ENCODE peak calls at places on chromosomes 12 and 14, in nine cellular contexts. One of them, this sample, is unnamed. For H3K9me3, the result is how much of the 10 kb centered on the place peaks cover.

GRCh38 chr12:96766232-96766631 is 140.8 kb upstream of the NEDD1 start:
- DNase-seq in IMR-90: peak
- DNase-seq in endothelial cell of umbilical vein: no peak
- DNase-seq in fibroblast of lung: no peak
- DNase-seq in neural progenitor cell: peak
- DNase-seq in mucosa of descending colon: no peak
- DNase-seq in esophagus squamous epithelium: no peak
- DNase-seq in lower lobe of right lung: no peak
- DNase-seq in astrocyte: no peak
- DNase-seq in this sample: no peak

GRCh38 chr12:113955109-113955970 is 10.8 kb downstream of the RBM19 start:
- DNase-seq in IMR-90: peak
- DNase-seq in endothelial cell of umbilical vein: peak
- DNase-seq in fibroblast of lung: no peak
- DNase-seq in neural progenitor cell: peak
- DNase-seq in mucosa of descending colon: no peak
- DNase-seq in esophagus squamous epithelium: no peak
- DNase-seq in lower lobe of right lung: no peak
- DNase-seq in astrocyte: no peak
- DNase-seq in this sample: no peak

GRCh38 chr14:23435540-23436326 is at the start of gene MYH7:
- DNase-seq in IMR-90: no peak
- DNase-seq in endothelial cell of umbilical vein: no peak
- DNase-seq in fibroblast of lung: no peak
- DNase-seq in neural progenitor cell: peak
- DNase-seq in mucosa of descending colon: no peak
- DNase-seq in esophagus squamous epithelium: no peak
- DNase-seq in lower lobe of right lung: no peak
- DNase-seq in astrocyte: no peak
- DNase-seq in this sample: no peak

GRCh38 chr12:19064713-19065112 is 64.8 kb upstream of the PLEKHA5 start:
- DNase-seq in IMR-90: no peak
- DNase-seq in endothelial cell of umbilical vein: no peak
- DNase-seq in fibroblast of lung: no peak
- DNase-seq in neural progenitor cell: no peak
- DNase-seq in mucosa of descending colon: no peak
- DNase-seq in esophagus squamous epithelium: no peak
- DNase-seq in lower lobe of right lung: no peak
- DNase-seq in astrocyte: no peak
- DNase-seq in this sample: no peak

GRCh38 chr14:100025111-100025510 is 40.1 kb upstream of the EVL start:
- DNase-seq in IMR-90: peak
- DNase-seq in endothelial cell of umbilical vein: peak
- DNase-seq in fibroblast of lung: peak
- DNase-seq in neural progenitor cell: peak
- DNase-seq in mucosa of descending colon: no peak
- DNase-seq in esophagus squamous epithelium: no peak
- DNase-seq in lower lobe of right lung: peak
- DNase-seq in astrocyte: no peak
- DNase-seq in this sample: no peak

GRCh38 chr12:80186727-80187217 is 87.4 kb downstream of the OTOGL start:
- DNase-seq in IMR-90: peak
- DNase-seq in endothelial cell of umbilical vein: peak
- DNase-seq in fibroblast of lung: peak
- DNase-seq in neural progenitor cell: peak
- DNase-seq in mucosa of descending colon: no peak
- DNase-seq in esophagus squamous epithelium: peak
- DNase-seq in lower lobe of right lung: no peak
- DNase-seq in astrocyte: peak
- DNase-seq in this sample: peak

GRCh38 chr12:88188180-88188579 is 46.1 kb downstream of the TMTC3 start:
- DNase-seq in IMR-90: peak
- DNase-seq in endothelial cell of umbilical vein: no peak
- DNase-seq in fibroblast of lung: no peak
- DNase-seq in neural progenitor cell: no peak
- DNase-seq in mucosa of descending colon: no peak
- DNase-seq in esophagus squamous epithelium: no peak
- DNase-seq in lower lobe of right lung: no peak
- DNase-seq in astrocyte: peak
- DNase-seq in this sample: no peak

GRCh38 chr12:46451276-46452021 is 78.9 kb upstream of the SLC38A2 start:
- DNase-seq in IMR-90: no peak
- DNase-seq in endothelial cell of umbilical vein: no peak
- DNase-seq in fibroblast of lung: no peak
- DNase-seq in neural progenitor cell: no peak
- DNase-seq in mucosa of descending colon: no peak
- DNase-seq in esophagus squamous epithelium: no peak
- DNase-seq in lower lobe of right lung: no peak
- DNase-seq in astrocyte: no peak
- DNase-seq in this sample: no peak

GRCh38 chr14:26527095-26527494 is 70.7 kb downstream of the NOVA1 start:
- DNase-seq in IMR-90: peak
- DNase-seq in endothelial cell of umbilical vein: no peak
- DNase-seq in fibroblast of lung: no peak
- DNase-seq in neural progenitor cell: no peak
- DNase-seq in mucosa of descending colon: no peak
- DNase-seq in esophagus squamous epithelium: no peak
- DNase-seq in lower lobe of right lung: no peak
- DNase-seq in astrocyte: peak
- DNase-seq in this sample: no peak

GRCh38 chr12:88793091-88793490 is 212.8 kb upstream of the KITLG start:
- DNase-seq in IMR-90: peak
- DNase-seq in endothelial cell of umbilical vein: no peak
- DNase-seq in fibroblast of lung: peak
- DNase-seq in neural progenitor cell: no peak
- DNase-seq in mucosa of descending colon: no peak
- DNase-seq in esophagus squamous epithelium: no peak
- DNase-seq in lower lobe of right lung: no peak
- DNase-seq in astrocyte: peak
- DNase-seq in this sample: no peak

GRCh38 chr12:100375023-100375737 is 18.3 kb downstream of the SLC17A8 start:
- DNase-seq in IMR-90: peak
- DNase-seq in endothelial cell of umbilical vein: no peak
- DNase-seq in fibroblast of lung: peak
- DNase-seq in neural progenitor cell: peak
- DNase-seq in mucosa of descending colon: no peak
- DNase-seq in esophagus squamous epithelium: no peak
- DNase-seq in lower lobe of right lung: peak
- DNase-seq in astrocyte: peak
- DNase-seq in this sample: no peak

GRCh38 chr12:88578274-88578673 is 2.0 kb downstream of the KITLG start:
- DNase-seq in IMR-90: no peak
- DNase-seq in endothelial cell of umbilical vein: peak
- DNase-seq in fibroblast of lung: no peak
- DNase-seq in neural progenitor cell: peak
- DNase-seq in mucosa of descending colon: no peak
- DNase-seq in esophagus squamous epithelium: no peak
- DNase-seq in lower lobe of right lung: no peak
- DNase-seq in astrocyte: peak
- DNase-seq in this sample: no peak

GRCh38 chr12:16003460-16003859 is 92.3 kb downstream of the DERA start:
- DNase-seq in IMR-90: no peak
- DNase-seq in endothelial cell of umbilical vein: no peak
- DNase-seq in fibroblast of lung: no peak
- DNase-seq in neural progenitor cell: no peak
- DNase-seq in mucosa of descending colon: no peak
- DNase-seq in esophagus squamous epithelium: no peak
- DNase-seq in lower lobe of right lung: no peak
- DNase-seq in astrocyte: no peak
- DNase-seq in this sample: no peak

GRCh38 chr12:94832780-94833760 is 170.4 kb downstream of the NDUFA12 start:
- DNase-seq in IMR-90: peak
- DNase-seq in endothelial cell of umbilical vein: no peak
- DNase-seq in fibroblast of lung: peak
- DNase-seq in neural progenitor cell: peak
- DNase-seq in mucosa of descending colon: no peak
- DNase-seq in esophagus squamous epithelium: no peak
- DNase-seq in lower lobe of right lung: no peak
- DNase-seq in astrocyte: peak
- DNase-seq in this sample: no peak

GRCh38 chr12:98646165-98646764 is 1.2 kb downstream of the APAF1 start:
- DNase-seq in IMR-90: peak
- DNase-seq in endothelial cell of umbilical vein: peak
- DNase-seq in fibroblast of lung: peak
- DNase-seq in neural progenitor cell: peak
- DNase-seq in mucosa of descending colon: no peak
- DNase-seq in esophagus squamous epithelium: no peak
- DNase-seq in lower lobe of right lung: no peak
- DNase-seq in astrocyte: peak
- DNase-seq in this sample: no peak

DNA sequence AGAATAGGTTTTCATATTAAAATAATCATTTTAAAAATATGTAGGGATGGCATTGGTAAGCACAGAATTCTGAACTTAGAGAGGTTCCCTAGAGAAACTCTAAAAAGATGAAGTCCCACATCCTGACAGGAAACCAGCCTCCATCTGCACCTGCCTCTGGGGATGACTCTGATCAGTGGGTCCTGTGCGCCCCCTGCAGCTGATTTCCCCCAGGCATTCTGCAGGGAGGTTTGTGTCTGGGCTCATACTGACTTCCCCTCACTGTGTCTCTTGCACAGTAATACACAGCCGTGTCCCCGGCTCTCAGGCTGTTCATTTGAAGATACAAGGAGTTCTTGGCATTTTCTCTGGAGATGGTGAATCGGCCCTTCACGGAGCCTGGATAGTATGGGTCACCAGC is 602.9 kb downstream of the TMEM121 start:
- DNase-seq in IMR-90: no peak
- DNase-seq in endothelial cell of umbilical vein: no peak
- DNase-seq in fibroblast of lung: no peak
- DNase-seq in neural progenitor cell: no peak
- DNase-seq in mucosa of descending colon: no peak
- DNase-seq in esophagus squamous epithelium: no peak
- DNase-seq in lower lobe of right lung: no peak
- DNase-seq in astrocyte: no peak
- DNase-seq in this sample: no peak
- TF ChIP-seq CTCF in IMR-90: no peak
- TF ChIP-seq CTCF in endothelial cell of umbilical vein: no peak
- TF ChIP-seq CTCF in fibroblast of lung: no peak
- TF ChIP-seq CTCF in neural progenitor cell: no peak
- TF ChIP-seq CTCF in mucosa of descending colon: no peak
- TF ChIP-seq CTCF in esophagus squamous epithelium: no peak
- TF ChIP-seq CTCF in lower lobe of right lung: no peak
- TF ChIP-seq CTCF in astrocyte: no peak
- TF ChIP-seq CTCF in this sample: no peak

DNA sequence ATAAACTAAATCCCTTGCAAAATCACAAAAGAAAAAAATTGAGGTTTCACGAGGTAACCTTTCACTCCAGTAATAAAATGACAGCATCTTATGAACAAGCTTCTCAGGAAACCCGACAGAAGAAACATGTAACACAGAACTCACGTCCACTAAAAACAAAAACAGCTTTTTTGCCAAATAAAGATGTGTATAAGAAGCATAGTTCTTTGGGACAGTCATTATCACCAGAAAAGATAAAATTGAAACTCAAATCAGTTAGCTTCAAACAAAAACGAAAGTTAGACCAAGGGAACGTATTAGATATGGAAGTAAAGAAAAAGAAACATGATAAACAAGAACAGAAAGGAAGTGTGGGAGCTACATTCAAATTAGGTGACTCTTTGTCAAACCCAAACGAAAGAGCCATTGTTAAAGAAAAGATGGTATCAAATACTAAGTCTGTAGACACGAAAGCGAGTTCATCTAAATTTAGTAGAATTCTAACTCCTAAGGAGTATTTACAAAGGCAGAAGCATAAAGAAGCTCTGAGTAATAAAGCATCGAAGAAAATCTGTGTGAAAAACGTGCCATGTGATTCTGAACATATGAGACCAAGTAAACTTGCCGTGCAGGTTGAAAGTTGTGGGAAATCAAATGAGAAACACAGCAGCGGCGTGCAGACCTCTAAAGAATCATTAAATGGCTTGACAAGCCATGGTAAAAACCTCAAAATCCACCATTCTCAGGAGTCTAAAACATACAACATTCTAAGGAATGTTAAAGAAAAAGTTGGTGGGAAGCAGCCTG is 25.8 kb downstream of the RESF1 start:
- DNase-seq in IMR-90: no peak
- DNase-seq in endothelial cell of umbilical vein: no peak
- DNase-seq in fibroblast of lung: no peak
- DNase-seq in neural progenitor cell: no peak
- DNase-seq in mucosa of descending colon: no peak
- DNase-seq in esophagus squamous epithelium: no peak
- DNase-seq in lower lobe of right lung: no peak
- DNase-seq in astrocyte: no peak
- DNase-seq in this sample: no peak
- H3K9me3 ChIP-seq in IMR-90: under half
- H3K9me3 ChIP-seq in endothelial cell of umbilical vein: under half
- H3K9me3 ChIP-seq in fibroblast of lung: under half
- H3K9me3 ChIP-seq in neural progenitor cell: under half
- H3K9me3 ChIP-seq in mucosa of descending colon: under half
- H3K9me3 ChIP-seq in esophagus squamous epithelium: under half
- H3K9me3 ChIP-seq in lower lobe of right lung: under half
- H3K9me3 ChIP-seq in astrocyte: under half
- H3K9me3 ChIP-seq in this sample: under half

GRCh38 chr14:51544426-51544825 is 107.3 kb upstream of the FRMD6 start:
- DNase-seq in IMR-90: peak
- DNase-seq in endothelial cell of umbilical vein: no peak
- DNase-seq in fibroblast of lung: no peak
- DNase-seq in neural progenitor cell: no peak
- DNase-seq in mucosa of descending colon: no peak
- DNase-seq in esophagus squamous epithelium: no peak
- DNase-seq in lower lobe of right lung: no peak
- DNase-seq in astrocyte: peak
- DNase-seq in this sample: no peak

GRCh38 chr14:51538973-51539372 is 112.7 kb upstream of the FRMD6 start:
- DNase-seq in IMR-90: no peak
- DNase-seq in endothelial cell of umbilical vein: no peak
- DNase-seq in fibroblast of lung: no peak
- DNase-seq in neural progenitor cell: no peak
- DNase-seq in mucosa of descending colon: no peak
- DNase-seq in esophagus squamous epithelium: no peak
- DNase-seq in lower lobe of right lung: no peak
- DNase-seq in astrocyte: no peak
- DNase-seq in this sample: no peak

GRCh38 chr14:51540364-51540763 is 111.3 kb upstream of the FRMD6 start:
- DNase-seq in IMR-90: peak
- DNase-seq in endothelial cell of umbilical vein: no peak
- DNase-seq in fibroblast of lung: no peak
- DNase-seq in neural progenitor cell: no peak
- DNase-seq in mucosa of descending colon: no peak
- DNase-seq in esophagus squamous epithelium: no peak
- DNase-seq in lower lobe of right lung: no peak
- DNase-seq in astrocyte: no peak
- DNase-seq in this sample: no peak

GRCh38 chr14:51535443-51536044 is 116.2 kb upstream of the FRMD6 start:
- DNase-seq in IMR-90: no peak
- DNase-seq in endothelial cell of umbilical vein: no peak
- DNase-seq in fibroblast of lung: no peak
- DNase-seq in neural progenitor cell: no peak
- DNase-seq in mucosa of descending colon: no peak
- DNase-seq in esophagus squamous epithelium: no peak
- DNase-seq in lower lobe of right lung: no peak
- DNase-seq in astrocyte: no peak
- DNase-seq in this sample: no peak

GRCh38 chr14:51539571-51540037 is 112.1 kb upstream of the FRMD6 start:
- DNase-seq in IMR-90: peak
- DNase-seq in endothelial cell of umbilical vein: peak
- DNase-seq in fibroblast of lung: peak
- DNase-seq in neural progenitor cell: no peak
- DNase-seq in mucosa of descending colon: no peak
- DNase-seq in esophagus squamous epithelium: no peak
- DNase-seq in lower lobe of right lung: no peak
- DNase-seq in astrocyte: peak
- DNase-seq in this sample: peak
- H3K4me3 ChIP-seq in IMR-90: no peak
- H3K4me3 ChIP-seq in endothelial cell of umbilical vein: no peak
- H3K4me3 ChIP-seq in fibroblast of lung: no peak
- H3K4me3 ChIP-seq in neural progenitor cell: no peak
- H3K4me3 ChIP-seq in mucosa of descending colon: no peak
- H3K4me3 ChIP-seq in esophagus squamous epithelium: no peak
- H3K4me3 ChIP-seq in lower lobe of right lung: no peak
- H3K4me3 ChIP-seq in astrocyte: no peak
- H3K4me3 ChIP-seq in this sample: no peak

GRCh38 chr12:6494351-6494743 is 445 bp downstream of the NCAPD2 start:
- DNase-seq in IMR-90: no peak
- DNase-seq in endothelial cell of umbilical vein: no peak
- DNase-seq in fibroblast of lung: no peak
- DNase-seq in neural progenitor cell: no peak
- DNase-seq in mucosa of descending colon: no peak
- DNase-seq in esophagus squamous epithelium: no peak
- DNase-seq in lower lobe of right lung: no peak
- DNase-seq in astrocyte: no peak
- DNase-seq in this sample: no peak
- TF ChIP-seq CTCF in IMR-90: no peak
- TF ChIP-seq CTCF in endothelial cell of umbilical vein: peak
- TF ChIP-seq CTCF in fibroblast of lung: no peak
- TF ChIP-seq CTCF in neural progenitor cell: no peak
- TF ChIP-seq CTCF in mucosa of descending colon: no peak
- TF ChIP-seq CTCF in esophagus squamous epithelium: no peak
- TF ChIP-seq CTCF in lower lobe of right lung: no peak
- TF ChIP-seq CTCF in astrocyte: peak
- TF ChIP-seq CTCF in this sample: no peak